ENCODE peak calls at places on chromosomes 16 and 17, in four cellular contexts. M is SK-N-SH, U is WTC11, V is K562. Z is an unnamed sample.
A peak's percentile ranks its signal among the peaks of the same experiment; 100 is the strongest.

GRCh38 chr16:52611817-52612673 is 65.1 kb upstream of the TOX3 start:
- DNase-seq in V (no peak), M (no peak), U (no peak), Z (no peak)

GRCh38 chr17:63476857-63477470 is at the start of gene ACE:
- DNase-seq in M (peak; percentile 94), V (peak; percentile 70), U (peak; percentile 77), Z (no peak)

GRCh38 chr17:43576563-43577229 is 30.6 kb upstream of the ETV4 start:
- DNase-seq in U (peak; percentile 85), M (peak; percentile 83), V (peak; percentile 86), Z (peak; percentile 84)

GRCh38 chr16:24805484-24805883 is 40.3 kb upstream of the SLC5A11 start:
- DNase-seq in M (no peak), V (no peak), U (no peak), Z (no peak)

GRCh38 chr17:4710693-4711634 is 532 bp downstream of the ARRB2 start:
- DNase-seq in V (no peak), M (peak; percentile 72), U (peak; percentile 22), Z (no peak)

GRCh38 chr16:79980650-79981521 is 380.3 kb upstream of the MAF start:
- DNase-seq in V (no peak), U (no peak), M (no peak), Z (no peak)

GRCh38 chr17:78925662-78926555 is 722 bp upstream of the TIMP2 start:
- DNase-seq in U (no peak), M (peak; percentile 81), V (no peak), Z (peak; percentile 68)

GRCh38 chr17:29179232-29180036 is 764 bp downstream of the MYO18A start:
- DNase-seq in U (peak; percentile 89), M (peak; percentile 84), V (peak; percentile 97), Z (peak; percentile 91)

GRCh38 chr17:42409467-42410351 is 13.3 kb downstream of the CAVIN1 start:
- DNase-seq in V (no peak), M (no peak), U (no peak), Z (no peak)

GRCh38 chr17:55887531-55887930 is 136.7 kb downstream of the PCTP start:
- DNase-seq in V (no peak), U (no peak), M (no peak), Z (no peak)

GRCh38 chr17:78313735-78314648 is 45.9 kb downstream of the SOCS3 start:
- DNase-seq in V (peak; percentile 95), M (peak; percentile 95), U (peak; percentile 84), Z (peak; percentile 77)

GRCh38 chr17:73878923-73879322 is 234.7 kb upstream of the SDK2 start:
- DNase-seq in U (no peak), V (no peak), M (no peak), Z (no peak)

GRCh38 chr16:86316967-86317616 is 193.2 kb upstream of the FOXF1 start:
- DNase-seq in U (no peak), M (no peak), V (no peak), Z (no peak)

GRCh38 chr17:29063992-29064391 is 21.1 kb downstream of the PIPOX start:
- DNase-seq in V (no peak), M (no peak), U (no peak), Z (no peak)

GRCh38 chr17:72467841-72468653 is 347.2 kb downstream of the SOX9 start:
- DNase-seq in U (no peak), M (no peak), V (no peak), Z (no peak)

GRCh38 chr16:77585852-77586251 is 136.5 kb upstream of the NUDT7 start:
- DNase-seq in V (no peak), M (no peak), U (no peak), Z (no peak)

GRCh38 chr17:740240-741055 is 8.1 kb downstream of the TLCD3A start:
- DNase-seq in V (no peak), U (no peak), M (no peak), Z (no peak)

DNA sequence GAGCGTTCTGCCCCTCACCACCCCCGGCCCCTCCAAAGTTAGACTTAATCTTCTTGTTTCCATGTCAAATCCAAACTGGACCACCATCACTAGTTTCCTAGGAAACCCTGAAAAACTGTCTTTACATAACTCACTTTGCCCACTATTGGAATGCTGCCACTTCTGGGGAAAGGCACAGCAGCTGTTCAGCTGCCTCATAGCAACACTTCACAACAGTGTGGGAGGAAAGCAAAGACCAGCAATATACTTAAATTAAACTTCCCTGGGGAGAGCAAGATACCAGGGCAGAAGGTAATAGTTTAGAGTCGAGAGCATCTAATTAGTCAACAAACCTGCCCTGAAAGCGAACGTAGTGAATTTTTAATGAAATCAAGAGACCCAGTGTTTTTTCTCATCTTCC is 452.3 kb downstream of the KCNJ2 start:
- DNase-seq in M (no peak), V (no peak), U (no peak), Z (no peak)
- TF ChIP-seq TEAD4 in M (no peak), V (no peak), U (no peak), Z (no peak)

DNA sequence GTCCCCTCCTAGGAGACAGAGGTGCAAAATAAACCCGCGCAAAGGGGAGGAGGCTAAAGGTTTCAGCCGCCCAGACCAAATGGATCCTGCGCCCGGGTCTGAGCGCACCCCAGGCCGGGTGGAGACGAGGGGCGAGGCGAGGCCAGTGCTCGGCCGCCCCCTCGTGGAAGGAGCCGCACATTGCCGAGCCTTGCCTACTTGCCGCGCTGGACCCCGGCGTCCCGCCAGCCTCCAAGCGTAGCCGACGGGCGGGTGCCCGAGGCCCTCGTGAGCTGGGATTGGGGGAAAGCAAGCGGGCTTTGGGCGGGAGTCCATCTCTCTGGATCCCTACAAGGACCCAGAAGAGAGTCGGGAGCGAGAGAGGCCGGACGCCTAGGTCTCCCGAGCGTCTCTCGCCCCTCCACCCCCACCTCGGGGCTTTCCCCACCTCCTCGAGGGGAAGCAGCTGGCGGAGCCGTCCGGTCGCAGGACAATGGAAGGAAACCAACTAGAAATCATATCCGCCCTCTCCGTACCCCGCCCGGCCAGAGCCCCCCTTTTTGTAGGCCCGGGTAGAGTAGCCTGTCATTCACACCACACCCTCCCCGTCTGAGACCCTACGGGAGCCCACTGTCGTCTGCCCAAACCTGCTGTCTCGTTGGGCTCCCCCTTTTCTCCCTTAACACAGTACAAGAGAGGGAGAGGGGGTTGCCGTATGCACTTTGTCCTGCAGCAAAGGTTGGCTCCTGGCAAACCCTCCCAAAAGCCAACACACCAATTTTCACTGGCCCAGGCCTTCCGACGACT is 664 bp upstream of the BCL6B start:
- DNase-seq in V (peak; percentile 84), U (peak; percentile 90), M (peak; percentile 92), Z (no peak)
- TF ChIP-seq TEAD4 in V (no peak), U (no peak), M (no peak), Z (no peak)

GRCh38 chr17:31491794-31492171 is 100.3 kb downstream of the RAB11FIP4 start:
- DNase-seq in U (no peak), M (no peak), V (no peak), Z (no peak)
- TF ChIP-seq TEAD4 in U (no peak), M (no peak), V (no peak), Z (no peak)

DNA sequence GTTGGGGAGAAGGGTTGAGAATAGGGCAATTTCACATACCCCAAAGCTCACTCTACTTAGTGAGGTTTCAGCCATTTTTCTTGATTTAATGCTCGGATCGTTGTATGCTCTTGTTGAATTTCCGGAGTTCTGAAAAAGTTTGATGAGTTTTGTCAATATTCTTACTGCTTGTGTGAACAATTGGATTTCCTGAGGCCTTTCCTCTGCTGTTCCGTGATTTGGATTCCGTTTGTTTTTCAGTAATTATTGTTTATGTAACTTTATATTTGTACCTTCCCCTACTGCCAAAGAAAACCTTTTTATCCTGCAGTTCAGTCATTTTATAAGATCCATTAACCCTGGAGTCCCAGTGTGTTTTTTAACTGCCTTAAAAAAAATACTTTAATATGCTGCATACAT is 62.9 kb downstream of the PHKB start:
- DNase-seq in U (no peak), M (no peak), V (no peak), Z (no peak)
- TF ChIP-seq TEAD4 in U (no peak), M (no peak), V (no peak), Z (no peak)

DNA sequence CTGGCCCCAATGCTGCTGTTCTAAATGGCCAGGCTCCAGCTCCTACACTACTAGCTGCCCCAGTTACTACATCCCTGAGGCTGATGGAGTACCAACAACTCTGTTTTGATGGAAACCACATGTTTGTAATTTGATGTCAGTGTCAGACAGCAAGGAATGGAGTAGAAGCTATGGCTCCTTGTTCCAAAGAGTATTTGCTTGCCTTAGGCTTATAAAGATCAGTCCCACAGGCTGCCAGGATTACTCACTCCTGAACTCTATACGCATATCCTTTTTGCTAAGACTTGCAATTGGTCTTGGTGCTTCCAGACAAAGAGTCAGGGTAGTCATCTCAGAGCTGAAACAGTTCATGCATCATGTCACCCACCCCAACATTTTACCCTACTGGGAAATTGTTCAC is 139.6 kb downstream of the HS3ST3A1 start:
- DNase-seq in U (no peak), V (no peak), M (no peak), Z (no peak)
- TF ChIP-seq TEAD4 in U (no peak), V (no peak), M (no peak), Z (no peak)

GRCh38 chr17:81454473-81454872 is 58.1 kb downstream of the ACTG1 start:
- DNase-seq in M (no peak), V (no peak), U (no peak), Z (no peak)
- TF ChIP-seq TEAD4 in M (no peak), V (no peak), U (no peak), Z (no peak)

GRCh38 chr16:8641671-8642070 is 20.2 kb downstream of the METTL22 start:
- DNase-seq in V (no peak), M (no peak), U (no peak), Z (no peak)
- TF ChIP-seq TEAD4 in V (no peak), M (no peak), U (no peak), Z (no peak)

DNA sequence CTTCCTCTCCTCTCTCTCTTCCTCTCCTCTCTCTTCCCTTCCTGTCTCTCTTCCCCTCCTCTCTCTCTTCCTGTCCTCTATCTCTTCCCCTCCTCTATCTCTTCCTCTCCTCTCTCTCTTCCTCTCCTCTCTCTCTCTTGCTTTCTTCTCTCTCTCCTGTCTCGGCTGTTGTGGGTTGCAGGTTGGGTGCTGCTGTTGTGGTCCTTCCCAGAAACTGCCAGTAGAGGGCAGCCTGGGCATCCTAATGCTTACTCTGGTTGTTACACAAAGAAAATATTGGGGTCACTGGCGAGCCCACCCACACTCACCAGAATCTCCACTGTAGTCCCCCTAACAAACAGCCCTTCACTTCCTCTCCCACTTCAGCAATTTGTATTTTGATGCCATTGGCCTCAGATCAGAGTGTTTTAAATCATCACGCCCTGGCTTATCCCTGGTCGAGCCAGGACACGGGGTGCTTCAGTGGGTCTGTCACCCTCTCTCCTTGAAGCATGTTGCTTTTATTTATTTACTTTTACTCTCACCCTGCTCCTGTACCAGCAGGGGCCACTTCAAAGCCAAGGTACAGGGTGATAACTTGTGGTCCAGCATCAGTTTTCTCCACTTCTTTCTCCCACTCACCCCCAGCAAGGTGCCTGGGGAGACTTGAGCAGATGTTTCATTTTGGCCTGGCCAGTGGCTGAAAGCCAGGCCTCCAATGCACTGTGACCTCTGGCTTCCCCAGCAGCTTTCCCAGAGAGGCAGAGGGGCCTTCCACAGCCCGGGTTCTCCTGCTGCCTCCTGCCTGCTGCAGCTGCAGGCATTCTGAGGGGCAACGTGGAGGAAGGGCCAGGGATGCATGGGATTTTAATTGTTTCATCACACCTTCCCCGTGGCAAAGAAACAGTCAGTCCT is 4.7 kb upstream of the MMP15 start:
- DNase-seq in V (peak; percentile 73), U (peak; percentile 77), M (peak; percentile 70), Z (no peak)
- TF ChIP-seq TEAD4 in V (no peak), U (no peak), M (no peak), Z (no peak)

GRCh38 chr16:84324439-84325262 is 30.0 kb downstream of the WFDC1 start:
- DNase-seq in V (no peak), M (no peak), U (no peak), Z (no peak)
- TF ChIP-seq TEAD4 in V (no peak), M (no peak), U (no peak), Z (no peak)